ENCODE peak calls at places on chromosomes 6 and 20, in four cellular contexts. K is HepG2, A is H1, M is GM12878. T is an unnamed sample.

GRCh38 chr6:155325700-155326516 is 11.6 kb upstream of the TFB1M start:
- DNase-seq in M (no peak), A (no peak), K (peak; percentile 35), T (no peak)

GRCh38 chr6:117483645-117484016 is 1.2 kb downstream of the DCBLD1 start:
- DNase-seq in A (no peak), K (peak; percentile 44), M (no peak), T (no peak)

GRCh38 chr6:120384671-120385070 is 949.6 kb downstream of the TBC1D32 start:
- DNase-seq in A (no peak), K (no peak), M (no peak), T (no peak)

GRCh38 chr20:46951840-46952497 is 57.3 kb downstream of the EYA2 start:
- DNase-seq in A (no peak), M (no peak), K (no peak), T (no peak)

GRCh38 chr6:156427345-156427744 is 349.8 kb upstream of the ARID1B start:
- DNase-seq in M (no peak), A (no peak), K (no peak), T (no peak)

GRCh38 chr6:155314773-155315515 is 660 bp upstream of the TFB1M start:
- DNase-seq in A (no peak), K (peak; percentile 93), M (peak; percentile 85), T (peak; percentile 43)

GRCh38 chr6:36897629-36898028 is 11.9 kb downstream of the C6orf89 start:
- DNase-seq in A (no peak), K (peak; percentile 23), M (no peak), T (peak; percentile 41)

GRCh38 chr6:134675110-134676038 is 274.5 kb downstream of the ALDH8A1 start:
- DNase-seq in M (no peak), K (no peak), A (no peak), T (no peak)

GRCh38 chr20:41854765-41855164 is 236.6 kb upstream of the CHD6 start:
- DNase-seq in K (no peak), M (no peak), A (no peak), T (no peak)

GRCh38 chr6:161694995-161695394 is 421.1 kb upstream of the AGPAT4 start:
- DNase-seq in K (peak; percentile 13), M (no peak), A (no peak), T (peak; percentile 27)

GRCh38 chr6:156890627-156891300 is 113.6 kb downstream of the ARID1B start:
- DNase-seq in K (no peak), M (no peak), A (no peak), T (no peak)

GRCh38 chr6:129890164-129890563 is 29.0 kb upstream of the TMEM244 start:
- DNase-seq in K (no peak), M (no peak), A (no peak), T (no peak)

GRCh38 chr6:5723905-5724691 is 282.6 kb downstream of the NRN1 start:
- DNase-seq in K (no peak), A (no peak), M (peak; percentile 60), T (no peak)

GRCh38 chr6:149317656-149318571 is at the start of gene TAB2:
- DNase-seq in M (no peak), K (no peak), A (peak; percentile 79), T (peak; percentile 79)

GRCh38 chr20:4897600-4897999 is 103.7 kb downstream of the SLC23A2 start:
- DNase-seq in A (no peak), M (no peak), K (no peak), T (no peak)

GRCh38 chr6:53011993-53012392 is 16.9 kb upstream of the GSTA4 start:
- DNase-seq in M (no peak), A (no peak), K (no peak), T (no peak)

GRCh38 chr6:151630991-151631655 is 137.3 kb downstream of the CCDC170 start:
- DNase-seq in K (no peak), A (no peak), M (no peak), T (no peak)

GRCh38 chr6:41430875-41431274 is 95.5 kb downstream of the NCR2 start:
- DNase-seq in M (no peak), K (no peak), A (no peak), T (no peak)

GRCh38 chr20:35021063-35021462 is 65.4 kb downstream of the MYH7B start:
- DNase-seq in M (no peak), K (no peak), A (no peak), T (no peak)

GRCh38 chr6:143187173-143187908 is 126.7 kb downstream of the AIG1 start:
- DNase-seq in K (no peak), M (no peak), A (no peak), T (no peak)

GRCh38 chr6:113684382-113684901 is 172.7 kb upstream of the MARCKS start:
- DNase-seq in K (peak; percentile 24), M (no peak), A (no peak), T (no peak)

GRCh38 chr20:5722927-5723326 is 27.3 kb upstream of the SHLD1 start:
- DNase-seq in K (no peak), A (no peak), M (no peak), T (no peak)

GRCh38 chr6:65708162-65708561 is 1.1 kb upstream of the EYS start:
- DNase-seq in A (no peak), M (no peak), K (no peak), T (no peak)

GRCh38 chr6:54053893-54054391 is 57.3 kb upstream of the MLIP start:
- DNase-seq in K (no peak), M (no peak), A (no peak), T (no peak)

GRCh38 chr6:119602215-119603178 is 252.9 kb upstream of the MAN1A1 start:
- DNase-seq in K (no peak), M (no peak), A (no peak), T (no peak)

GRCh38 chr20:2005831-2006426 is 12.1 kb upstream of the PDYN start:
- DNase-seq in A (peak; percentile 94), K (peak; percentile 78), M (no peak), T (peak; percentile 55)

GRCh38 chr6:33459226-33459625 is 4.8 kb downstream of the ZBTB9 start:
- DNase-seq in M (no peak), A (no peak), K (no peak), T (no peak)

GRCh38 chr20:475463-476357 is 13.4 kb upstream of the TBC1D20 start:
- DNase-seq in A (no peak), M (no peak), K (no peak), T (no peak)

GRCh38 chr6:36038120-36038876 is 10.7 kb downstream of the MAPK14 start:
- DNase-seq in A (no peak), K (no peak), M (no peak), T (no peak)

GRCh38 chr20:23205656-23206055 is 119.5 kb upstream of the CD93 start:
- DNase-seq in K (no peak), M (no peak), A (peak; percentile 54), T (no peak)

DNA sequence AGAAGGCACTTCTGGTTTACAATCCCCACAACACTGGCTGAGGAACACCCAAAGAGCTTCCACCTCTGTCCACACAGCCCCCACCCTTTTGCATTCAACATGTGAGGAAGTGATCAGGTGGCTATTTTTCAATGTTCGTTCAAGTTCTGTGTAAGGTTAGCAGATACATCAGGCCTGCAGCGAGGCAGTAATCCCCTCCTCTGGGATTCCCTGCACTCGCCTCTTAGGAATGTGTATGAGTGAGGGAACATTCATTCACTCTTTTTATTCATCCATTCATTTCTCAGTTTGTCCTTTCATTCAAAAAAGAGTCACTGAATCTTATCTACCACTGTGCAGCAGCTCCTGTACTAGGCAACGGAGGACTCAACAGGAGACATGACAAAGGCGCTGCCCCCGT is 236.4 kb upstream of the PRDM1 start:
- DNase-seq in A (no peak), M (no peak), K (no peak), T (no peak)
- TF ChIP-seq CHD2 in A (no peak), M (no peak), K (no peak), T (no peak)

GRCh38 chr6:75428204-75428603 is 65.4 kb downstream of the FILIP1 start:
- DNase-seq in M (no peak), A (no peak), K (no peak), T (no peak)

GRCh38 chr6:75430631-75431345 is 62.8 kb downstream of the FILIP1 start:
- DNase-seq in K (no peak), M (no peak), A (no peak), T (no peak)

GRCh38 chr6:75427342-75427741 is 66.3 kb downstream of the FILIP1 start:
- DNase-seq in A (no peak), M (no peak), K (no peak), T (no peak)

GRCh38 chr6:75429304-75429703 is 64.3 kb downstream of the FILIP1 start:
- DNase-seq in K (no peak), A (no peak), M (no peak), T (no peak)

GRCh38 chr6:75431379-75431778 is 62.2 kb downstream of the FILIP1 start:
- DNase-seq in K (no peak), A (no peak), M (no peak), T (no peak)
- TF ChIP-seq ATF3 in K (no peak), A (no peak), M (no peak), T (no peak)

GRCh38 chr20:59579404-59580207 is 24.7 kb upstream of the PHACTR3 start:
- DNase-seq in K (no peak), A (no peak), M (no peak), T (no peak)
- TF ChIP-seq CHD2 in K (no peak), A (no peak), M (no peak), T (no peak)

GRCh38 chr6:30192076-30192475 is 21.1 kb downstream of the TRIM26 start:
- DNase-seq in M (no peak), K (no peak), A (no peak), T (no peak)
- TF ChIP-seq ATF3 in M (no peak), K (no peak), A (no peak), T (no peak)

GRCh38 chr20:18783385-18783959 is 30.1 kb upstream of the SCP2D1 start:
- DNase-seq in M (no peak), K (no peak), A (no peak), T (no peak)
- TF ChIP-seq CHD2 in M (no peak), K (no peak), A (no peak), T (no peak)

GRCh38 chr6:2655844-2656433 is 94.8 kb downstream of the MYLK4 start:
- DNase-seq in K (no peak), A (no peak), M (no peak), T (no peak)
- TF ChIP-seq ATF3 in K (no peak), A (no peak), M (no peak), T (no peak)

GRCh38 chr6:19803331-19804330 is 33.5 kb upstream of the ID4 start:
- DNase-seq in K (peak; percentile 49), M (no peak), A (no peak), T (no peak)
- TF ChIP-seq CHD2 in K (no peak), M (no peak), A (no peak), T (no peak)